ENCODE peak calls at places on chromosomes 6 and 20, in ten cellular contexts. One of them, this sample, is unnamed.

GRCh38 chr6:36793296-36793912 is 45.8 kb downstream of the CPNE5 start:
- DNase-seq in GM10248: no peak
- DNase-seq in astrocyte of the spinal cord: no peak
- DNase-seq in type B pancreatic cell: no peak
- DNase-seq in WTC11: peak; percentile 47
- DNase-seq in BJ: no peak
- DNase-seq in lung: no peak
- DNase-seq in cardiac muscle cell: no peak
- DNase-seq in IMR-90: no peak
- DNase-seq in dorsolateral prefrontal cortex: no peak
- DNase-seq in this sample: no peak

GRCh38 chr20:25378189-25378883 is 12.3 kb downstream of the ABHD12 start:
- DNase-seq in GM10248: no peak
- DNase-seq in lung: no peak
- DNase-seq in type B pancreatic cell: no peak
- DNase-seq in cardiac muscle cell: no peak
- DNase-seq in BJ: no peak
- DNase-seq in astrocyte of the spinal cord: no peak
- DNase-seq in IMR-90: no peak
- DNase-seq in dorsolateral prefrontal cortex: no peak
- DNase-seq in WTC11: no peak
- DNase-seq in this sample: no peak

GRCh38 chr6:149233056-149233715 is 84.3 kb upstream of the TAB2 start:
- DNase-seq in astrocyte of the spinal cord: peak; percentile 97
- DNase-seq in IMR-90: peak; percentile 93
- DNase-seq in type B pancreatic cell: no peak
- DNase-seq in WTC11: no peak
- DNase-seq in BJ: peak; percentile 72
- DNase-seq in GM10248: no peak
- DNase-seq in lung: no peak
- DNase-seq in cardiac muscle cell: peak; percentile 76
- DNase-seq in dorsolateral prefrontal cortex: no peak
- DNase-seq in this sample: no peak

GRCh38 chr20:2524435-2525272 is 11.7 kb upstream of the TMC2 start:
- DNase-seq in BJ: no peak
- DNase-seq in astrocyte of the spinal cord: peak; percentile 83
- DNase-seq in cardiac muscle cell: peak; percentile 86
- DNase-seq in dorsolateral prefrontal cortex: peak; percentile 79
- DNase-seq in type B pancreatic cell: peak; percentile 94
- DNase-seq in lung: peak; percentile 88
- DNase-seq in GM10248: peak; percentile 89
- DNase-seq in IMR-90: peak; percentile 66
- DNase-seq in WTC11: peak; percentile 95
- DNase-seq in this sample: peak; percentile 96

GRCh38 chr6:109671721-109672120 is 19.3 kb downstream of the AK9 start:
- DNase-seq in lung: no peak
- DNase-seq in dorsolateral prefrontal cortex: no peak
- DNase-seq in WTC11: no peak
- DNase-seq in IMR-90: peak; percentile 59
- DNase-seq in cardiac muscle cell: no peak
- DNase-seq in BJ: no peak
- DNase-seq in GM10248: no peak
- DNase-seq in astrocyte of the spinal cord: peak; percentile 49
- DNase-seq in type B pancreatic cell: no peak
- DNase-seq in this sample: no peak

GRCh38 chr6:64505312-64505711 is 869.7 kb downstream of the PHF3 start:
- DNase-seq in lung: no peak
- DNase-seq in type B pancreatic cell: no peak
- DNase-seq in astrocyte of the spinal cord: no peak
- DNase-seq in dorsolateral prefrontal cortex: no peak
- DNase-seq in cardiac muscle cell: no peak
- DNase-seq in BJ: no peak
- DNase-seq in IMR-90: no peak
- DNase-seq in GM10248: peak; percentile 28
- DNase-seq in WTC11: peak; percentile 54
- DNase-seq in this sample: no peak

GRCh38 chr6:74623027-74623426 is 582.8 kb downstream of the COL12A1 start:
- DNase-seq in GM10248: no peak
- DNase-seq in dorsolateral prefrontal cortex: no peak
- DNase-seq in WTC11: no peak
- DNase-seq in lung: no peak
- DNase-seq in type B pancreatic cell: no peak
- DNase-seq in BJ: no peak
- DNase-seq in astrocyte of the spinal cord: no peak
- DNase-seq in IMR-90: no peak
- DNase-seq in cardiac muscle cell: no peak
- DNase-seq in this sample: no peak

GRCh38 chr20:56420028-56420427 is 8.0 kb downstream of the CASS4 start:
- DNase-seq in type B pancreatic cell: no peak
- DNase-seq in WTC11: no peak
- DNase-seq in GM10248: no peak
- DNase-seq in lung: no peak
- DNase-seq in IMR-90: no peak
- DNase-seq in astrocyte of the spinal cord: no peak
- DNase-seq in BJ: no peak
- DNase-seq in cardiac muscle cell: no peak
- DNase-seq in dorsolateral prefrontal cortex: no peak
- DNase-seq in this sample: no peak

GRCh38 chr20:33490023-33490933 is at the start of gene CBFA2T2:
- DNase-seq in dorsolateral prefrontal cortex: peak; percentile 39
- DNase-seq in cardiac muscle cell: peak; percentile 73
- DNase-seq in type B pancreatic cell: no peak
- DNase-seq in GM10248: no peak
- DNase-seq in WTC11: no peak
- DNase-seq in IMR-90: peak; percentile 55
- DNase-seq in lung: no peak
- DNase-seq in astrocyte of the spinal cord: peak; percentile 69
- DNase-seq in BJ: no peak
- DNase-seq in this sample: no peak

GRCh38 chr6:4610256-4610655 is 165.9 kb upstream of the CDYL start:
- DNase-seq in lung: no peak
- DNase-seq in GM10248: no peak
- DNase-seq in BJ: peak; percentile 31
- DNase-seq in IMR-90: peak; percentile 77
- DNase-seq in dorsolateral prefrontal cortex: no peak
- DNase-seq in type B pancreatic cell: no peak
- DNase-seq in WTC11: no peak
- DNase-seq in astrocyte of the spinal cord: peak; percentile 84
- DNase-seq in cardiac muscle cell: peak; percentile 98
- DNase-seq in this sample: no peak

GRCh38 chr20:38952153-38952552 is 10.0 kb upstream of the DHX35 start:
- DNase-seq in cardiac muscle cell: no peak
- DNase-seq in astrocyte of the spinal cord: no peak
- DNase-seq in type B pancreatic cell: no peak
- DNase-seq in GM10248: no peak
- DNase-seq in BJ: no peak
- DNase-seq in lung: no peak
- DNase-seq in dorsolateral prefrontal cortex: no peak
- DNase-seq in WTC11: no peak
- DNase-seq in IMR-90: no peak
- DNase-seq in this sample: no peak

GRCh38 chr20:37081717-37082289 is 14.0 kb downstream of the RBL1 start:
- DNase-seq in IMR-90: no peak
- DNase-seq in astrocyte of the spinal cord: no peak
- DNase-seq in dorsolateral prefrontal cortex: no peak
- DNase-seq in BJ: no peak
- DNase-seq in WTC11: no peak
- DNase-seq in cardiac muscle cell: peak; percentile 17
- DNase-seq in GM10248: peak; percentile 24
- DNase-seq in lung: no peak
- DNase-seq in type B pancreatic cell: no peak
- DNase-seq in this sample: no peak

GRCh38 chr6:122869437-122870024 is 80.5 kb downstream of the SMPDL3A start:
- DNase-seq in astrocyte of the spinal cord: peak; percentile 60
- DNase-seq in cardiac muscle cell: peak; percentile 66
- DNase-seq in lung: no peak
- DNase-seq in dorsolateral prefrontal cortex: peak; percentile 42
- DNase-seq in GM10248: peak; percentile 38
- DNase-seq in type B pancreatic cell: no peak
- DNase-seq in IMR-90: peak; percentile 47
- DNase-seq in WTC11: peak; percentile 22
- DNase-seq in BJ: no peak
- DNase-seq in this sample: no peak
- TF ChIP-seq CTCF in astrocyte of the spinal cord: peak; percentile 81
- TF ChIP-seq CTCF in cardiac muscle cell: peak; percentile 59
- TF ChIP-seq CTCF in lung: no peak
- TF ChIP-seq CTCF in dorsolateral prefrontal cortex: peak; percentile 51
- TF ChIP-seq CTCF in GM10248: peak; percentile 55
- TF ChIP-seq CTCF in type B pancreatic cell: peak; percentile 80
- TF ChIP-seq CTCF in IMR-90: peak; percentile 55
- TF ChIP-seq CTCF in WTC11: peak; percentile 50
- TF ChIP-seq CTCF in BJ: peak; percentile 53
- TF ChIP-seq CTCF in this sample: peak; percentile 12

DNA sequence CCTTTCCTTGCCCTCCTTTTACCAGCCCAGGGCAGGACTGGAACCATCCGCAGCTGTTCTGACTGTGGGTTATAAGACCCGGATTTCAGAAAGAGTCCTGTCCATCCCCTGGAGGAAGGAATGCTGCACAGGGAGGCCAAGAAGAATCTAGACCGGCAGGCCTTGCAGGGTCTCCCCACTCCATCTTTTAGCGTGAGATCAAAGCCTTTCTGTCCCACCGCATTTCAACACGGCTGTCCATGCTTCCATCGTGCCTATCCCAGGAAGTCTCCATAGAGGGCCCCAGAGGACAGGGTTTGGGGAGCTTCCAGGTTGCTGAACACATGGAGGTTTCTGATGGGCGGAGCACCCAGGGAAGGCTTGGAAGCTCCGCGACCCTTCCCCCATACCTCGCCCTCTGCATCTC is 79.3 kb upstream of the AGPAT4 start:
- DNase-seq in cardiac muscle cell: peak; percentile 39
- DNase-seq in lung: no peak
- DNase-seq in dorsolateral prefrontal cortex: peak; percentile 50
- DNase-seq in IMR-90: no peak
- DNase-seq in astrocyte of the spinal cord: no peak
- DNase-seq in type B pancreatic cell: no peak
- DNase-seq in BJ: no peak
- DNase-seq in WTC11: peak; percentile 81
- DNase-seq in GM10248: no peak
- DNase-seq in this sample: no peak
- TF ChIP-seq CTCF in cardiac muscle cell: peak; percentile 34
- TF ChIP-seq CTCF in lung: no peak
- TF ChIP-seq CTCF in dorsolateral prefrontal cortex: peak; percentile 50
- TF ChIP-seq CTCF in IMR-90: no peak
- TF ChIP-seq CTCF in astrocyte of the spinal cord: peak; percentile 35
- TF ChIP-seq CTCF in type B pancreatic cell: peak; percentile 45
- TF ChIP-seq CTCF in BJ: no peak
- TF ChIP-seq CTCF in WTC11: peak; percentile 55
- TF ChIP-seq CTCF in GM10248: no peak
- TF ChIP-seq CTCF in this sample: no peak

GRCh38 chr6:88899569-88900316 is 63.7 kb downstream of the RNGTT start:
- DNase-seq in BJ: no peak
- DNase-seq in lung: no peak
- DNase-seq in cardiac muscle cell: no peak
- DNase-seq in type B pancreatic cell: no peak
- DNase-seq in astrocyte of the spinal cord: no peak
- DNase-seq in IMR-90: no peak
- DNase-seq in dorsolateral prefrontal cortex: no peak
- DNase-seq in GM10248: no peak
- DNase-seq in WTC11: no peak
- DNase-seq in this sample: no peak
- TF ChIP-seq CTCF in BJ: no peak
- TF ChIP-seq CTCF in lung: no peak
- TF ChIP-seq CTCF in cardiac muscle cell: peak; percentile 31
- TF ChIP-seq CTCF in type B pancreatic cell: peak; percentile 50
- TF ChIP-seq CTCF in astrocyte of the spinal cord: peak; percentile 27
- TF ChIP-seq CTCF in IMR-90: no peak
- TF ChIP-seq CTCF in dorsolateral prefrontal cortex: no peak
- TF ChIP-seq CTCF in GM10248: no peak
- TF ChIP-seq CTCF in WTC11: peak; percentile 17
- TF ChIP-seq CTCF in this sample: no peak

GRCh38 chr20:24163501-24163900 is 174.9 kb upstream of the GGTLC1 start:
- DNase-seq in IMR-90: no peak
- DNase-seq in type B pancreatic cell: no peak
- DNase-seq in GM10248: no peak
- DNase-seq in WTC11: no peak
- DNase-seq in astrocyte of the spinal cord: peak; percentile 10
- DNase-seq in cardiac muscle cell: no peak
- DNase-seq in BJ: no peak
- DNase-seq in lung: no peak
- DNase-seq in dorsolateral prefrontal cortex: no peak
- DNase-seq in this sample: no peak

GRCh38 chr20:24166127-24166389 is 177.5 kb upstream of the GGTLC1 start:
- DNase-seq in cardiac muscle cell: no peak
- DNase-seq in IMR-90: no peak
- DNase-seq in WTC11: no peak
- DNase-seq in lung: no peak
- DNase-seq in BJ: no peak
- DNase-seq in dorsolateral prefrontal cortex: no peak
- DNase-seq in astrocyte of the spinal cord: no peak
- DNase-seq in type B pancreatic cell: no peak
- DNase-seq in GM10248: no peak
- DNase-seq in this sample: no peak

GRCh38 chr20:24166412-24166811 is 177.8 kb upstream of the GGTLC1 start:
- DNase-seq in GM10248: no peak
- DNase-seq in lung: no peak
- DNase-seq in type B pancreatic cell: no peak
- DNase-seq in WTC11: no peak
- DNase-seq in cardiac muscle cell: no peak
- DNase-seq in IMR-90: no peak
- DNase-seq in astrocyte of the spinal cord: no peak
- DNase-seq in dorsolateral prefrontal cortex: no peak
- DNase-seq in BJ: no peak
- DNase-seq in this sample: no peak

GRCh38 chr20:24165336-24166126 is 177.0 kb upstream of the GGTLC1 start:
- DNase-seq in WTC11: no peak
- DNase-seq in type B pancreatic cell: no peak
- DNase-seq in GM10248: no peak
- DNase-seq in lung: no peak
- DNase-seq in astrocyte of the spinal cord: no peak
- DNase-seq in BJ: no peak
- DNase-seq in dorsolateral prefrontal cortex: no peak
- DNase-seq in IMR-90: no peak
- DNase-seq in cardiac muscle cell: no peak
- DNase-seq in this sample: peak; percentile 55

DNA sequence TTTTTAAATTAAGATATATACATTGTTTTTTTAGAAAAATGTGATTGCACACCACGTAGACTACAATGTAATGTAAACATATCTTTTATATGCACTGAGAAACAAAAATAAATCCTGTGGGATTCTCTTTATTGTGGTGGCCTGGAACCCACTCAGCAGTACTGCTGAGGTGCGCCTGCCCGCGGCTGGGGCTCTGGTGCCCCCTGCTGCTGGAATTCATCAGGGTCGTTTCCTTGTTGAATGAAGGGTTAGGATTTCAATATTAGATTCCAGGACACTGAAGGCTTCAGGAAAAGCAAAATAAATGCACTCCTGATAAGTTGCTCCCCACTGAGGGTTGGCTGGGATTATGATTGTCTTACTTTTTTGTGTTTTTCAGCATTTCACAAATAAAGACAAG is 175.8 kb upstream of the GGTLC1 start:
- DNase-seq in cardiac muscle cell: peak; percentile 22
- DNase-seq in WTC11: peak; percentile 76
- DNase-seq in IMR-90: no peak
- DNase-seq in astrocyte of the spinal cord: peak; percentile 5
- DNase-seq in lung: no peak
- DNase-seq in type B pancreatic cell: no peak
- DNase-seq in dorsolateral prefrontal cortex: no peak
- DNase-seq in BJ: no peak
- DNase-seq in GM10248: no peak
- DNase-seq in this sample: peak; percentile 42
- TF ChIP-seq CTCF in cardiac muscle cell: peak; percentile 56
- TF ChIP-seq CTCF in WTC11: peak; percentile 39
- TF ChIP-seq CTCF in IMR-90: peak; percentile 31
- TF ChIP-seq CTCF in astrocyte of the spinal cord: peak; percentile 47
- TF ChIP-seq CTCF in lung: no peak
- TF ChIP-seq CTCF in type B pancreatic cell: peak; percentile 69
- TF ChIP-seq CTCF in dorsolateral prefrontal cortex: no peak
- TF ChIP-seq CTCF in BJ: peak; percentile 52
- TF ChIP-seq CTCF in GM10248: peak; percentile 25
- TF ChIP-seq CTCF in this sample: no peak

GRCh38 chr6:54992789-54993188 is 146.2 kb downstream of the FAM83B start:
- DNase-seq in lung: no peak
- DNase-seq in astrocyte of the spinal cord: no peak
- DNase-seq in dorsolateral prefrontal cortex: no peak
- DNase-seq in IMR-90: peak; percentile 4
- DNase-seq in cardiac muscle cell: peak; percentile 24
- DNase-seq in WTC11: peak; percentile 29
- DNase-seq in GM10248: no peak
- DNase-seq in BJ: no peak
- DNase-seq in type B pancreatic cell: no peak
- DNase-seq in this sample: no peak
- TF ChIP-seq CTCF in lung: no peak
- TF ChIP-seq CTCF in astrocyte of the spinal cord: peak; percentile 38
- TF ChIP-seq CTCF in dorsolateral prefrontal cortex: peak; percentile 38
- TF ChIP-seq CTCF in IMR-90: peak; percentile 27
- TF ChIP-seq CTCF in cardiac muscle cell: peak; percentile 31
- TF ChIP-seq CTCF in WTC11: peak; percentile 50
- TF ChIP-seq CTCF in GM10248: no peak
- TF ChIP-seq CTCF in BJ: peak; percentile 33
- TF ChIP-seq CTCF in type B pancreatic cell: peak; percentile 61
- TF ChIP-seq CTCF in this sample: no peak

This sample was measured in esophagus muscularis mucosa.